ENCODE peak calls at places on chromosomes 16 and 17, in four cellular contexts. J is PC-9, A is fibroblast of pulmonary artery, C is heart left ventricle. U is an unnamed sample.

GRCh38 chr17:32927724-32928526 is at the start of gene TMEM98:
- DNase-seq in J (no peak), C (no peak), A (peak), U (no peak)

GRCh38 chr16:11612110-11612981 is 25.6 kb upstream of the LITAF start:
- DNase-seq in A (no peak), C (no peak), J (peak), U (no peak)

GRCh38 chr16:14307623-14308356 is 236.7 kb downstream of the MRTFB start:
- DNase-seq in A (no peak), J (peak), C (peak), U (no peak)

GRCh38 chr17:50589112-50589712 is 28.7 kb downstream of the CACNA1G start:
- DNase-seq in C (no peak), A (no peak), J (no peak), U (no peak)

GRCh38 chr17:78933959-78934568 is 8.9 kb upstream of the TIMP2 start:
- DNase-seq in C (peak), A (peak), J (peak), U (no peak)

GRCh38 chr17:4535667-4536258 is 19.4 kb downstream of the MYBBP1A start:
- DNase-seq in A (no peak), C (no peak), J (no peak), U (no peak)

GRCh38 chr17:75914643-75915265 is 10.1 kb upstream of the MRPL38 start:
- DNase-seq in C (no peak), A (no peak), J (no peak), U (no peak)

GRCh38 chr16:83898463-83899271 is at the start of gene MLYCD:
- DNase-seq in C (peak), J (peak), A (peak), U (peak)

GRCh38 chr16:89368604-89369249 is 121.6 kb downstream of the ANKRD11 start:
- DNase-seq in A (no peak), C (no peak), J (no peak), U (no peak)

GRCh38 chr16:31323959-31324629 is 30.9 kb upstream of the ITGAX start:
- DNase-seq in A (no peak), C (no peak), J (no peak), U (no peak)

GRCh38 chr17:81651692-81652091 is 4.7 kb downstream of the PDE6G start:
- DNase-seq in A (peak), J (peak), C (no peak), U (no peak)

GRCh38 chr17:75970011-75970523 is 8.9 kb downstream of the ACOX1 start:
- DNase-seq in C (no peak), A (peak), J (no peak), U (no peak)

GRCh38 chr16:76265434-76266045 is 11.7 kb upstream of the CNTNAP4 start:
- DNase-seq in J (peak), C (no peak), A (peak), U (no peak)

GRCh38 chr16:2350500-2350899 is 10.0 kb upstream of the ABCA3 start:
- DNase-seq in J (no peak), A (no peak), C (no peak), U (no peak)

GRCh38 chr16:66069576-66069975 is 296.9 kb upstream of the CDH5 start:
- DNase-seq in A (no peak), J (no peak), C (no peak), U (no peak)

GRCh38 chr17:57939797-57940196 is 15.4 kb downstream of the CUEDC1 start:
- DNase-seq in A (no peak), C (no peak), J (no peak), U (no peak)

GRCh38 chr16:19486744-19487325 is 35.1 kb downstream of the GDE1 start:
- DNase-seq in J (no peak), A (no peak), C (no peak), U (no peak)

GRCh38 chr17:72386619-72387237 is 265.9 kb downstream of the SOX9 start:
- DNase-seq in C (no peak), A (no peak), J (no peak), U (no peak)

GRCh38 chr17:1201132-1201702 is 21.4 kb upstream of the ABR start:
- DNase-seq in J (no peak), C (peak), A (no peak), U (no peak)

GRCh38 chr17:10683853-10684252 is 13.5 kb downstream of the SCO1 start:
- DNase-seq in C (no peak), A (peak), J (no peak), U (no peak)

GRCh38 chr16:4909825-4910224 is 27.1 kb downstream of the PPL start:
- DNase-seq in A (no peak), C (no peak), J (no peak), U (no peak)

GRCh38 chr16:54817940-54818574 is 112.6 kb upstream of the IRX5 start:
- DNase-seq in A (no peak), C (no peak), J (no peak), U (no peak)

GRCh38 chr17:10870651-10871050 is 32.8 kb upstream of the PIRT start:
- DNase-seq in A (no peak), C (no peak), J (no peak), U (no peak)

GRCh38 chr16:88570691-88571092 is 489 bp downstream of the ZC3H18 start:
- DNase-seq in J (no peak), C (peak), A (no peak), U (no peak)

GRCh38 chr16:47697826-47698225 is 236.7 kb downstream of the PHKB start:
- DNase-seq in J (no peak), A (no peak), C (no peak), U (no peak)

GRCh38 chr17:80678621-80679020 is 134.0 kb downstream of the RPTOR start:
- DNase-seq in C (no peak), A (peak), J (peak), U (no peak)

GRCh38 chr17:74851612-74852236 is 8.0 kb downstream of the GRIN2C start:
- DNase-seq in J (no peak), A (no peak), C (no peak), U (no peak)

GRCh38 chr16:20181386-20181785 is 107.7 kb upstream of the GPR139 start:
- DNase-seq in C (no peak), A (no peak), J (no peak), U (no peak)

GRCh38 chr16:15573274-15573895 is 69.6 kb downstream of the MARF1 start:
- DNase-seq in C (no peak), J (no peak), A (no peak), U (no peak)

GRCh38 chr17:77681820-77682219 is 276.7 kb upstream of the TNRC6C start:
- DNase-seq in C (peak), A (peak), J (no peak), U (no peak)

GRCh38 chr17:12789075-12789975 is at the start of gene ARHGAP44:
- DNase-seq in A (peak), J (peak), C (peak), U (peak)

GRCh38 chr17:78645421-78646295 is 68.5 kb upstream of the DNAH17 start:
- DNase-seq in J (peak), A (peak), C (peak), U (no peak)

GRCh38 chr17:45395569-45396415 is 36.9 kb downstream of the ARHGAP27 start:
- DNase-seq in A (no peak), C (no peak), J (no peak), U (no peak)

GRCh38 chr17:45394913-45395568 is 37.6 kb downstream of the ARHGAP27 start:
- DNase-seq in C (peak), J (peak), A (peak), U (peak)

GRCh38 chr17:45397796-45398195 is 34.9 kb downstream of the ARHGAP27 start:
- DNase-seq in J (no peak), C (no peak), A (no peak), U (no peak)

GRCh38 chr17:45396496-45397205 is 36.0 kb downstream of the ARHGAP27 start:
- DNase-seq in C (no peak), J (no peak), A (no peak), U (no peak)

DNA sequence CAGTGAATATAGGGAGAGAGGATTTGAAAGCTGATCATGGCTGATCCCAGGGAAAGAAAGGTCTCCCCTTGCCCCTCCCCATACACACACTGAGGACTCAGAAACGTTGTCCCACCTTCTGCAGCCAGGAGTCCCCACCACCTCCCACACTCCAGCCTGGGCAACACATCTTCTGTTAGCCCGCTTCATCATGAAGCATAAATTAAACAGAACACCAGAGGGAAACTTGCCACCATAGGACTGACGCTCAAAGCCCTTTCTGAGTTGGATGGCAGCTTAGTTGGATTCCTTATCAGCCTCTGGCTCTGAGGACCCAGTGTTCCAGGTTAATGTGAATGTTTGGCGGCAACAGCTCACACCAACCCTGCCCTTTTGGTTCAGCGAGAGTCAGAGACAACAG is 33.9 kb downstream of the ARHGAP27 start:
- DNase-seq in C (no peak), A (no peak), J (no peak), U (no peak)
- TF ChIP-seq CTCF in C (peak), A (no peak), J (no peak), U (no peak)

DNA sequence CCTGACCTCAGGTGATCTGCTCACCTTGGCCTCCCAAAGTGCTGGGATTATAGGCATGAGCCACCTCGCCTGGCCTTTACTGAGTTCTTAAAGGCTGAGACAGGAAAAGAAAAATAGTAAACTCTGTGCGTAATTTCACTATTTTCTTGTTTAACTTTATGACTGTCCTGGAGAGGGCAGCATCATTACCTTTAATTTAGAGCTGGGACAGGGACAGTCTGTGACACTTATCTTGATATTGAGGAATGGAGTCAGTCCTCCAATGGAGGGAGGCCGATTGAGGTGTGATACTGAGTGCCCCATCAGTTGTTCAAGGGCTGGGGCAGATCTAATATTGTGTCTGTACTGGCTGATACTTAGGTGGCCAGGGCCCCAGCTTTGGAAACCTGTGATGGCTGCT is 21.5 kb upstream of the SPN start:
- DNase-seq in A (no peak), J (no peak), C (no peak), U (no peak)
- TF ChIP-seq CTCF in A (no peak), J (peak), C (no peak), U (peak)

GRCh38 chr16:67442581-67443255 is 11.8 kb downstream of the HSD11B2 start:
- DNase-seq in A (no peak), C (no peak), J (no peak), U (no peak)
- TF ChIP-seq CTCF in A (no peak), C (no peak), J (no peak), U (no peak)

DNA sequence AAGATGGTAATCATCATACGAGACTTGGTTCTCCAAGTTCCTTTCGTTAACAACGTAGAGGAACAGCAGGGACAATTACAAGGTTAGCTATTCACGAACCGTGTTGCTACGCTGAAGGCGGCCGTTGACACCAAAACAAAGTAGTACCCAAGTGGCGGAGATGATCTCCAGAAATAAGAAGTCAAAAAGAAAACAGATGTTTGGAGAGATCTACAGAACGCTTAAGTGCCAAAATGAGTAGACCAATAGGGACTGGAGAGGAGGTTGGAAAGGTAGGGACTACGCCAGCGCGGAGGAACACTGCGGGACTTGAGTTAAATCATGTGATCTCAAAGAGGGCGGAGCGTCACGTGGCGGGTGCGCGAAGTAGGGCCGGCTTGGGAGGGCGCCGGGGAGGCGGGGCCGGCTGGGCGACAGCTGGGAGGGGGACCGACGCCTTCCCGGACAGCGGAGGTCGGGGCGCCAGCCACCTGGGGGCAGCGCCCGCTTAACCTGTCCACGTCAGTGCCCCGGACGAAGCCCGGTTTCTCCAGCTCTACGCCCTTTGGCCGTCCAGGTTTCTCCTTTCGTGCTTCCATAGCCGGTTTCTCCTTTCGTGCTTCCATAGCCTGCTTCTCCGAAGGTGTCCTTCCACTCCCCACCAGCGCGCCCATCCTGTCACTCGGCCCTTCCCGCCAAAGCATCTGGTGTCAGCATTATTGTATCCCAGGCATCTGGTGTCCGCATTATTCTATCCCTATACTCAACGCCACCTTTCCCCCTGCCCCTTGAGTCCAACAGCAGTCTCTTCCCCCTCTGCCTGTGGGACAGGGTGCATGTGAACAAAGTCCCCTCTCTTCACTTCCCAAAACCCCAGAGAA is 698 bp upstream of the GABARAP start:
- DNase-seq in J (peak), C (peak), A (peak), U (peak)
- TF ChIP-seq CTCF in J (no peak), C (no peak), A (no peak), U (no peak)

GRCh38 chr17:29093090-29093871 is 50.3 kb downstream of the PIPOX start:
- DNase-seq in J (no peak), A (no peak), C (no peak), U (no peak)
- TF ChIP-seq CTCF in J (no peak), A (no peak), C (no peak), U (no peak)

GRCh38 chr17:60637683-60638082 is 37.7 kb downstream of the PPM1D start:
- DNase-seq in A (no peak), J (no peak), C (no peak), U (no peak)

GRCh38 chr17:60641126-60641525 is 36.5 kb upstream of the BCAS3 start:
- DNase-seq in J (no peak), A (no peak), C (no peak), U (no peak)

GRCh38 chr17:60641810-60642220 is 35.8 kb upstream of the BCAS3 start:
- DNase-seq in J (peak), A (peak), C (no peak), U (peak)

GRCh38 chr17:60640503-60640902 is 37.1 kb upstream of the BCAS3 start:
- DNase-seq in A (peak), C (no peak), J (no peak), U (no peak)

GRCh38 chr17:60639019-60639330 is 38.7 kb upstream of the BCAS3 start:
- DNase-seq in C (no peak), J (no peak), A (no peak), U (no peak)
- TF ChIP-seq CTCF in C (no peak), J (peak), A (no peak), U (no peak)

U was measured in D721Med.